ENCODE peak calls at places on chromosome 16, in six cellular contexts. Q, Z, I, L, T and S are unnamed samples.

GRCh38 chr16:1876468-1876867 is 4.5 kb upstream of the MEIOB start:
- DNase-seq in Q (no peak), Z (no peak), I (no peak), L (no peak), T (no peak), S (no peak)

GRCh38 chr16:54519161-54519685 is 232.6 kb upstream of the IRX3 start:
- DNase-seq in Q (no peak), Z (no peak), I (no peak), L (no peak), T (no peak), S (no peak)

GRCh38 chr16:21599994-21600773 is 807 bp downstream of the METTL9 start:
- DNase-seq in Q (peak), Z (peak), I (no peak), L (no peak), T (no peak), S (no peak)

GRCh38 chr16:4264546-4264945 is 8.3 kb downstream of the TFAP4 start:
- DNase-seq in Q (no peak), Z (peak), I (peak), L (peak), T (no peak), S (no peak)

GRCh38 chr16:879986-880385 is 79.5 kb upstream of the GNG13 start:
- DNase-seq in Q (no peak), Z (no peak), I (no peak), L (no peak), T (no peak), S (no peak)

GRCh38 chr16:11073407-11073806 is 129.0 kb downstream of the CLEC16A start:
- DNase-seq in Q (no peak), Z (no peak), I (no peak), L (no peak), T (no peak), S (no peak)

GRCh38 chr16:68939921-68940320 is 96.6 kb downstream of the TANGO6 start:
- DNase-seq in Q (no peak), Z (no peak), I (no peak), L (no peak), T (no peak), S (no peak)

GRCh38 chr16:5438591-5438990 is 341.0 kb upstream of the EEF2KMT start:
- DNase-seq in Q (no peak), Z (no peak), I (no peak), L (no peak), T (no peak), S (no peak)

GRCh38 chr16:12145918-12146317 is 169.4 kb downstream of the SNX29 start:
- DNase-seq in Q (no peak), Z (peak), I (no peak), L (no peak), T (no peak), S (no peak)

GRCh38 chr16:3022697-3023414 is 886 bp downstream of the HCFC1R1 start:
- DNase-seq in Q (no peak), Z (peak), I (peak), L (no peak), T (no peak), S (no peak)

GRCh38 chr16:27769561-27770222 is 219.7 kb downstream of the KATNIP start:
- DNase-seq in Q (no peak), Z (peak), I (peak), L (no peak), T (no peak), S (peak)

GRCh38 chr16:892006-892405 is 78.8 kb downstream of the LMF1 start:
- DNase-seq in Q (no peak), Z (no peak), I (no peak), L (no peak), T (no peak), S (no peak)

GRCh38 chr16:708959-709358 is 3.4 kb upstream of the FBXL16 start:
- DNase-seq in Q (no peak), Z (no peak), I (no peak), L (no peak), T (no peak), S (no peak)

GRCh38 chr16:12729448-12729847 is 74.2 kb downstream of the CPPED1 start:
- DNase-seq in Q (no peak), Z (peak), I (peak), L (no peak), T (no peak), S (peak)

GRCh38 chr16:1204941-1205340 is 20.1 kb downstream of the TPSG1 start:
- DNase-seq in Q (no peak), Z (no peak), I (no peak), L (no peak), T (no peak), S (no peak)

DNA sequence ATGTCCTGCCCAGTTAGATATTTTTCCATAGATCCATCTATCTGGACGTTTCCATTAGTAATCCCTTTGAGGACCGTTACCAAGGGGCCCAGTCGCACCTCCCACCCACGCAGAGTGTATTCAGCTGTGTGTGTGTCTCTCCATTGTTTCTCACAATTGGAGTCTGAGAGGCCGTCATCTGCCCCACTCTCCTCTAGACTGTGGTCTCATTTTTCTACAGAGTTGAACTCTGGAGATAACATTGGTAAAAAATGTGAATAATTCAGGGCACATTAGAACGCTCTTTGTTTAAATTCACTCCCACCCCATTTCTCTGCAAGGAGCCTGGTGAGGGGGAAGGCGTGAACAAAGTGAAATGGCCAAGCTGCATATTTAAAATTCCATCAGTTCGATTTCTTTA is 333.0 kb upstream of the MAF start:
- DNase-seq in Q (peak), Z (no peak), I (no peak), L (no peak), T (no peak), S (no peak)
- TF ChIP-seq CTCF in Q (no peak), Z (no peak), I (no peak), L (no peak), T (no peak), S (no peak)

GRCh38 chr16:50548659-50549560 is 714 bp downstream of the NKD1 start:
- DNase-seq in Q (peak), Z (peak), I (no peak), L (no peak), T (no peak), S (no peak)

GRCh38 chr16:50547944-50548658 is at the start of gene NKD1:
- DNase-seq in Q (peak), Z (peak), I (peak), L (peak), T (peak), S (no peak)

GRCh38 chr16:50549561-50549915 is 1.3 kb downstream of the NKD1 start:
- DNase-seq in Q (no peak), Z (no peak), I (no peak), L (no peak), T (no peak), S (no peak)

GRCh38 chr16:50551243-50551642 is 3.0 kb downstream of the NKD1 start:
- DNase-seq in Q (no peak), Z (no peak), I (no peak), L (no peak), T (no peak), S (no peak)

GRCh38 chr16:50550035-50550434 is 1.8 kb downstream of the NKD1 start:
- DNase-seq in Q (no peak), Z (no peak), I (no peak), L (no peak), T (no peak), S (no peak)
- H3K4me3 ChIP-seq in Q (no peak), Z (no peak), I (no peak), L (no peak), T (peak), S (no peak)

DNA sequence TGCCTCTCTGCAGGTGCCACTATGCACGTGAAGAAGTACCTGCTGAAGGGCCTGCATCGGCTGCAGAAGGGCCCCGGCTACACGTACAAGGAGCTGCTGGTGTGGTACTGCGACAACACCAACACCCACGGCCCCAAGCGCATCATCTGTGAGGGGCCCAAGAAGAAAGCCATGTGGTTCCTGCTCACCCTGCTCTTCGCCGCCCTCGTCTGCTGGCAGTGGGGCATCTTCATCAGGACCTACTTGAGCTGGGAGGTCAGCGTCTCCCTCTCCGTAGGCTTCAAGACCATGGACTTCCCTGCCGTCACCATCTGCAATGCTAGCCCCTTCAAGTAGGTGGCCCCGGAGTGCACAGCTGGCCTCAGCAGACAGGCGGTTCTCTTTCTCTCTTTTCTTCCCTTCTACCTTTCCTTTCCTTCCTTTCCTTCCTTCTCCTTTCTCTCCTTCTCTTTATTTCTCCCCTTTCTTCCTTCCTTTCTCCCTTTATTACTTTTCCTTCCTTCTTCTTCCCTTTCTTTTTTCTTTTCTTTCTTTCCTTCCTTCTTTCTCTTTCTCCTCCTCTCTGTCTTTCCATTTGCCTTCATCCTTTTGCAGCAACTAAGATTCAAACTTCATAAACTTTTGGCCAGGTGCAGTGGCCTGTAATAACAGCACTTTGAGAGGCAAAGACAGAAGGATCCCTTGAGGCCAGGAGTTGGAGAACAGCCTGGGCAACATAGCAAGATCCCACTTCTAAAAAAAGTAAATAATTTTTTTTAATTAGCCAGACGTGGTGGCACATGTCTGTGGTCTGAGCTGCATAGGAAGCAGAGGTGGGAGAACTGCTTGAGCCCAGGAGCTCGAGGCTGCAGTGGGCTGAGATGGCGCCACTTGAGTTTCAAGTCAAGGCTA is 46.7 kb downstream of the SCNN1B start:
- DNase-seq in Q (peak), Z (peak), I (no peak), L (no peak), T (no peak), S (no peak)
- TF ChIP-seq CTCF in Q (peak), Z (no peak), I (peak), L (no peak), T (no peak), S (no peak)

DNA sequence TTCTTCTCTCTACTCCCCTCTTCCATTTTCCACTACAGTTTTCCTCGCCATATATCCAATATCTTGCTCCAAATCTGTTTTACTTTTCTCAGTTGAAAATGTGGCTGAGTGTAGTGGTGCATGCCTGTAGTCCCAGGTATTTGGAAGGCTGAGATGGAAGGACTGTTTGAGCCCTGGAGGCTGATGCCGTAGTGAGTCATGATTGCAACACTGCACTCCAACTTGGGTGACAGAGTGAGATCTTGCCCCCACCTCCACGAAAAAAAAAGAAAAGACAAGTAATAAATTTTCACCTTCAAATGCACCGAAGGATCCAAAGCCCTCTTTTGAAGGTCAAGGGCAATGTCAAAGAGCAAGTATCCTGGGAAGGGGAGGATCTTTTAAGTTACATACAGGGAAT is 592.3 kb downstream of the TMEM114 start:
- DNase-seq in Q (no peak), Z (no peak), I (no peak), L (no peak), T (no peak), S (no peak)
- H3K4me3 ChIP-seq in Q (no peak), Z (no peak), I (no peak), L (no peak), T (no peak), S (no peak)

GRCh38 chr16:84332975-84333684 is 35.2 kb upstream of the ATP2C2 start:
- DNase-seq in Q (no peak), Z (no peak), I (no peak), L (peak), T (no peak), S (no peak)
- TF ChIP-seq CTCF in Q (no peak), Z (no peak), I (no peak), L (no peak), T (no peak), S (no peak)